ENCODE peak calls at places on chromosome 14, in five cellular contexts. One of them, this sample, is unnamed.

GRCh38 chr14:101409006-101409543 is 152.2 kb upstream of the DIO3 start:
- DNase-seq in AG10803: no peak
- DNase-seq in GM06990: no peak
- DNase-seq in bronchial epithelial cell: no peak
- DNase-seq in lower lobe of right lung: no peak
- DNase-seq in this sample: no peak

GRCh38 chr14:33755358-33755757 is 195.5 kb downstream of the EGLN3 start:
- DNase-seq in lower lobe of right lung: no peak
- DNase-seq in GM06990: no peak
- DNase-seq in AG10803: no peak
- DNase-seq in bronchial epithelial cell: peak
- DNase-seq in this sample: no peak

GRCh38 chr14:75978249-75978731 is 3.5 kb downstream of the TGFB3 start:
- DNase-seq in AG10803: peak
- DNase-seq in bronchial epithelial cell: no peak
- DNase-seq in lower lobe of right lung: no peak
- DNase-seq in GM06990: no peak
- DNase-seq in this sample: peak

GRCh38 chr14:93747560-93747959 is 40.7 kb downstream of the PRIMA1 start:
- DNase-seq in AG10803: no peak
- DNase-seq in bronchial epithelial cell: no peak
- DNase-seq in lower lobe of right lung: no peak
- DNase-seq in GM06990: no peak
- DNase-seq in this sample: no peak

GRCh38 chr14:49918709-49919108 is 25.8 kb downstream of the ARF6 start:
- DNase-seq in bronchial epithelial cell: no peak
- DNase-seq in AG10803: no peak
- DNase-seq in GM06990: no peak
- DNase-seq in lower lobe of right lung: no peak
- DNase-seq in this sample: no peak

GRCh38 chr14:91891081-91891480 is 23.7 kb upstream of the TC2N start:
- DNase-seq in GM06990: no peak
- DNase-seq in AG10803: no peak
- DNase-seq in bronchial epithelial cell: no peak
- DNase-seq in lower lobe of right lung: no peak
- DNase-seq in this sample: no peak

GRCh38 chr14:103091041-103091882 is 3.3 kb upstream of the EXOC3L4 start:
- DNase-seq in GM06990: peak
- DNase-seq in bronchial epithelial cell: no peak
- DNase-seq in AG10803: peak
- DNase-seq in lower lobe of right lung: peak
- DNase-seq in this sample: peak

GRCh38 chr14:91154851-91155625 is 41.2 kb downstream of the DGLUCY start:
- DNase-seq in GM06990: no peak
- DNase-seq in AG10803: peak
- DNase-seq in lower lobe of right lung: no peak
- DNase-seq in bronchial epithelial cell: peak
- DNase-seq in this sample: no peak

GRCh38 chr14:93033983-93034670 is 81.6 kb downstream of the ITPK1 start:
- DNase-seq in AG10803: no peak
- DNase-seq in GM06990: peak
- DNase-seq in lower lobe of right lung: no peak
- DNase-seq in bronchial epithelial cell: no peak
- DNase-seq in this sample: peak

GRCh38 chr14:100369019-100369418 is 45.9 kb downstream of the SLC25A47 start:
- DNase-seq in AG10803: no peak
- DNase-seq in lower lobe of right lung: no peak
- DNase-seq in bronchial epithelial cell: no peak
- DNase-seq in GM06990: no peak
- DNase-seq in this sample: no peak

GRCh38 chr14:100533647-100534485 is 53.4 kb downstream of the BEGAIN start:
- DNase-seq in AG10803: no peak
- DNase-seq in lower lobe of right lung: peak
- DNase-seq in bronchial epithelial cell: no peak
- DNase-seq in GM06990: no peak
- DNase-seq in this sample: no peak

GRCh38 chr14:70448633-70449032 is 3.3 kb upstream of the ADAM21 start:
- DNase-seq in lower lobe of right lung: no peak
- DNase-seq in GM06990: no peak
- DNase-seq in AG10803: peak
- DNase-seq in bronchial epithelial cell: peak
- DNase-seq in this sample: no peak

GRCh38 chr14:100340454-100340813 is 17.3 kb downstream of the SLC25A47 start:
- DNase-seq in lower lobe of right lung: no peak
- DNase-seq in AG10803: no peak
- DNase-seq in bronchial epithelial cell: no peak
- DNase-seq in GM06990: no peak
- DNase-seq in this sample: no peak

GRCh38 chr14:106802413-106803364 is 1276.3 kb downstream of the TMEM121 start:
- DNase-seq in GM06990: peak
- DNase-seq in bronchial epithelial cell: no peak
- DNase-seq in AG10803: no peak
- DNase-seq in lower lobe of right lung: no peak
- DNase-seq in this sample: no peak

GRCh38 chr14:50846171-50846880 is 15.4 kb upstream of the NIN start:
- DNase-seq in lower lobe of right lung: no peak
- DNase-seq in AG10803: peak
- DNase-seq in bronchial epithelial cell: peak
- DNase-seq in GM06990: no peak
- DNase-seq in this sample: no peak

GRCh38 chr14:56150645-56151345 is 32.6 kb downstream of the PELI2 start:
- DNase-seq in AG10803: no peak
- DNase-seq in bronchial epithelial cell: no peak
- DNase-seq in GM06990: no peak
- DNase-seq in lower lobe of right lung: no peak
- DNase-seq in this sample: peak

GRCh38 chr14:24365600-24366374 is 2.2 kb upstream of the NFATC4 start:
- DNase-seq in GM06990: peak
- DNase-seq in lower lobe of right lung: peak
- DNase-seq in AG10803: peak
- DNase-seq in bronchial epithelial cell: peak
- DNase-seq in this sample: peak

GRCh38 chr14:97275276-97275675 is 478.1 kb downstream of the VRK1 start:
- DNase-seq in bronchial epithelial cell: no peak
- DNase-seq in AG10803: no peak
- DNase-seq in GM06990: no peak
- DNase-seq in lower lobe of right lung: no peak
- DNase-seq in this sample: no peak
- H3K4me3 ChIP-seq in bronchial epithelial cell: no peak
- H3K4me3 ChIP-seq in AG10803: no peak
- H3K4me3 ChIP-seq in GM06990: no peak
- H3K4me3 ChIP-seq in lower lobe of right lung: no peak
- H3K4me3 ChIP-seq in this sample: no peak

DNA sequence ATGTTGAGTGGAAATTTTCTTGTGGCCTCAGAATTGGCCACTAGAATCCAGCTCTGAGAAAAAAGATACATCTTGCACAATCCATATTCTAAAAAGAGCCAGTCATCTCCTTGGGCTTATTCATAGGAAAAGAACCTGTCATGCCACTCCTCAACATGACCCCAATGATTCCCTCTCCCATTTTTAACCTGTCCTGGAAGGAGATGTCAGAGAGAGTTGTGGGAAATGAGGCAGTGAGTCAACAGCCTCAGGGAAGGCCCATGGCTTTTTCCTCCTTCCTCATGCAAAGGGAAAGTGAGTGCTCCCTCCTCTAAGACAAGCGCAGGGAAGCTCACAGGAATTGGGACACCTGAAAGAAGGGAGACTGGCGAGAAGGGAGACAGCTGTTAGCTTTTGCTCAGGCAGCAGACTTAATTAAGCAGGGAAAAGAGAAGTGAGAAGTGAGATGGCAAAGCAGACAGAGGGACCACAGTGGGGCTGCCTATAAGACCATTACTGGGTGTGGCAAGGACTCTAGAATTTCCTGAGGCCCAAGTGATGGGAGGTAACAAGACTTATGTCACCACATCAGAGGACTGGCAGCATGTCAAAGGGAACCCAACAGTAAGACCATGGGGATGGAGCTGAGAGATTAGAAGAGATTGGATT is 10.2 kb upstream of the DHRS7 start:
- DNase-seq in AG10803: no peak
- DNase-seq in bronchial epithelial cell: peak
- DNase-seq in lower lobe of right lung: no peak
- DNase-seq in GM06990: no peak
- DNase-seq in this sample: no peak
- H3K4me3 ChIP-seq in AG10803: no peak
- H3K4me3 ChIP-seq in bronchial epithelial cell: no peak
- H3K4me3 ChIP-seq in lower lobe of right lung: no peak
- H3K4me3 ChIP-seq in GM06990: no peak
- H3K4me3 ChIP-seq in this sample: no peak

DNA sequence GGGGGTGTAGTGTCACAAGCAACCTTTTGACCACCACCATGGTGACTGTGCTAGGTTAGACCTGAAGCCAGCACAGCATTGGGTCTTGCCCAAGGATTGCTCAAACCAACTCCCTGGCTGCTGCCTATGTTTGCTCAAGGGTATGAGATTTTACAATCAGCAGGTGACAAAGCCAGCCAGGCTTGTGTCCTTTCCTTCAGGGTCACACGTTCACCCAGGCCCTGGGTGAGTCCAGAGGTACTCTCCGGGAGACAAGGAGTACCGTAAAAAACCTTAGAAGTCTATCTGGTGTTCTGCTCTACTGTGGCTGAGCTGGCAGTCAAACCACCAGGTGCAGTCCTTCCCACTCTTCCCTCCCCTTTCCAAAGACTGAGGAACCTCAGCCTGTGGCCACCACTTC is 238.9 kb upstream of the MIS18BP1 start:
- DNase-seq in GM06990: no peak
- DNase-seq in bronchial epithelial cell: no peak
- DNase-seq in lower lobe of right lung: no peak
- DNase-seq in AG10803: no peak
- DNase-seq in this sample: no peak
- H3K4me3 ChIP-seq in GM06990: no peak
- H3K4me3 ChIP-seq in bronchial epithelial cell: no peak
- H3K4me3 ChIP-seq in lower lobe of right lung: no peak
- H3K4me3 ChIP-seq in AG10803: no peak
- H3K4me3 ChIP-seq in this sample: no peak

GRCh38 chr14:36006623-36007022 is 169.9 kb downstream of the PTCSC3 start:
- DNase-seq in bronchial epithelial cell: no peak
- DNase-seq in lower lobe of right lung: no peak
- DNase-seq in GM06990: no peak
- DNase-seq in AG10803: no peak
- DNase-seq in this sample: no peak

GRCh38 chr14:36013483-36013882 is 163.0 kb downstream of the PTCSC3 start:
- DNase-seq in GM06990: no peak
- DNase-seq in AG10803: no peak
- DNase-seq in lower lobe of right lung: no peak
- DNase-seq in bronchial epithelial cell: no peak
- DNase-seq in this sample: no peak

GRCh38 chr14:36014236-36014635 is 162.3 kb downstream of the PTCSC3 start:
- DNase-seq in lower lobe of right lung: no peak
- DNase-seq in bronchial epithelial cell: no peak
- DNase-seq in GM06990: no peak
- DNase-seq in AG10803: no peak
- DNase-seq in this sample: no peak

DNA sequence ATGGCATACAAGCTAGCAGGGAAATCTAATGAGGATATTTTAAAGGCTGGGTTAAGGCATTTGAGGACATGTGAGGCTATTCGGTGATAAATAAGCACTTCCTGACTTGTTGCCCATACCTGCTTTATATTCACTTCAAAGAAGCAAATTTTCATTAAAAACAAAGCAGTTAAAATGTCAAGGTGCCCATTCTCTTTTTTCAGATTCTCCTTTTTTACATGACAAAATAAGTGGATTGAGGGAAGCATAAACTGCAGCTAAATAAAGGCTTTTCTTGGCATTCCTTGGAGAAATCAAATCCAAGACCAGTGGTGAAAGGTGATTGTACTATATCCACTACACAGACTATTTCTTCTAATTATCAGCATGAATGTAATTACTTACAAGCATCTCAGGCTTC is 166.9 kb downstream of the PTCSC3 start:
- DNase-seq in AG10803: no peak
- DNase-seq in lower lobe of right lung: no peak
- DNase-seq in GM06990: no peak
- DNase-seq in bronchial epithelial cell: no peak
- DNase-seq in this sample: no peak
- H3K4me3 ChIP-seq in AG10803: no peak
- H3K4me3 ChIP-seq in lower lobe of right lung: no peak
- H3K4me3 ChIP-seq in GM06990: no peak
- H3K4me3 ChIP-seq in bronchial epithelial cell: no peak
- H3K4me3 ChIP-seq in this sample: no peak

GRCh38 chr14:74190910-74191575 is 48.2 kb upstream of the VSX2 start:
- DNase-seq in GM06990: no peak
- DNase-seq in lower lobe of right lung: no peak
- DNase-seq in AG10803: peak
- DNase-seq in bronchial epithelial cell: no peak
- DNase-seq in this sample: no peak
- H3K4me3 ChIP-seq in GM06990: no peak
- H3K4me3 ChIP-seq in lower lobe of right lung: no peak
- H3K4me3 ChIP-seq in AG10803: no peak
- H3K4me3 ChIP-seq in bronchial epithelial cell: no peak
- H3K4me3 ChIP-seq in this sample: no peak

GRCh38 chr14:89910706-89911017 is 43.9 kb downstream of the EFCAB11 start:
- DNase-seq in AG10803: no peak
- DNase-seq in lower lobe of right lung: no peak
- DNase-seq in bronchial epithelial cell: no peak
- DNase-seq in GM06990: no peak
- DNase-seq in this sample: no peak
- H3K4me3 ChIP-seq in AG10803: no peak
- H3K4me3 ChIP-seq in lower lobe of right lung: no peak
- H3K4me3 ChIP-seq in bronchial epithelial cell: no peak
- H3K4me3 ChIP-seq in GM06990: no peak
- H3K4me3 ChIP-seq in this sample: no peak

GRCh38 chr14:95300697-95301526 is 18.8 kb downstream of the CLMN start:
- DNase-seq in AG10803: no peak
- DNase-seq in GM06990: no peak
- DNase-seq in lower lobe of right lung: no peak
- DNase-seq in bronchial epithelial cell: no peak
- DNase-seq in this sample: no peak

GRCh38 chr14:95301527-95302187 is 18.1 kb downstream of the CLMN start:
- DNase-seq in AG10803: no peak
- DNase-seq in lower lobe of right lung: peak
- DNase-seq in bronchial epithelial cell: no peak
- DNase-seq in GM06990: no peak
- DNase-seq in this sample: no peak

GRCh38 chr14:95300002-95300696 is 19.6 kb downstream of the CLMN start:
- DNase-seq in lower lobe of right lung: no peak
- DNase-seq in AG10803: no peak
- DNase-seq in bronchial epithelial cell: no peak
- DNase-seq in GM06990: no peak
- DNase-seq in this sample: no peak

GRCh38 chr14:95297832-95298231 is 21.9 kb downstream of the CLMN start:
- DNase-seq in bronchial epithelial cell: no peak
- DNase-seq in GM06990: no peak
- DNase-seq in lower lobe of right lung: no peak
- DNase-seq in AG10803: no peak
- DNase-seq in this sample: no peak

DNA sequence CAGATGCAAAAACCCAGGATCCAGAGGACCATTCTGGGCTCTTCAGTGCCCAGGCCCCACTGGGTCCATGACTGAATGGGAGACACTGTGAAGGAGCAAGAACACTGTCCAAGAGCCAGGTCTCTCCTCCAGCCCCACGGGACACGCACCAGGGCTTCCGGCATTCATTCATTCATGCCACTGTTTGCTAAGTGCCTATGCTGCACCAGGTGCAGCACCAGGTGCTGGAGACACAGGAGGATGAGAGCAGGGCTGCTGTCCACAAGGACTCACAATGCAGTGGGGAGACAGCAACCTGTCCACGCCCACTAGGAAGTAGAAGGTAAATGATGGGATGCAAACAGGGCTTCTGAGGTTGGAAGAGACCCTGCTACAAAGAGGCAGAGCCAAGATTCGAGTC is 20.4 kb downstream of the CLMN start:
- DNase-seq in GM06990: no peak
- DNase-seq in AG10803: no peak
- DNase-seq in bronchial epithelial cell: no peak
- DNase-seq in lower lobe of right lung: no peak
- DNase-seq in this sample: no peak
- H3K4me3 ChIP-seq in GM06990: no peak
- H3K4me3 ChIP-seq in AG10803: no peak
- H3K4me3 ChIP-seq in bronchial epithelial cell: no peak
- H3K4me3 ChIP-seq in lower lobe of right lung: no peak
- H3K4me3 ChIP-seq in this sample: no peak

This sample was measured in GM12865.